ENCODE peak calls at places on chromosomes 3 and 15, in four cellular contexts. One of them, this sample, is unnamed.

GRCh38 chr3:89624494-89624893 is 517.1 kb downstream of the EPHA3 start:
- DNase-seq in WTC11: no peak
- DNase-seq in HFFc6: no peak
- DNase-seq in AG10803: no peak
- DNase-seq in this sample: no peak

GRCh38 chr3:33490641-33491241 is 50.5 kb upstream of the UBP1 start:
- DNase-seq in WTC11: no peak
- DNase-seq in HFFc6: no peak
- DNase-seq in AG10803: no peak
- DNase-seq in this sample: peak

GRCh38 chr15:90400005-90400758 is 12.1 kb downstream of the IQGAP1 start:
- DNase-seq in WTC11: no peak
- DNase-seq in HFFc6: no peak
- DNase-seq in AG10803: no peak
- DNase-seq in this sample: no peak

GRCh38 chr3:187758318-187758717 is 13.1 kb upstream of the BCL6 start:
- DNase-seq in WTC11: no peak
- DNase-seq in HFFc6: no peak
- DNase-seq in AG10803: no peak
- DNase-seq in this sample: no peak

GRCh38 chr3:27978440-27978839 is 256.3 kb upstream of the EOMES start:
- DNase-seq in WTC11: no peak
- DNase-seq in HFFc6: no peak
- DNase-seq in AG10803: peak
- DNase-seq in this sample: no peak

GRCh38 chr3:119702530-119703527 is at the start of gene CFAP91:
- DNase-seq in WTC11: peak
- DNase-seq in HFFc6: peak
- DNase-seq in AG10803: peak
- DNase-seq in this sample: peak

GRCh38 chr3:171462224-171462623 is 2.0 kb upstream of the TNIK start:
- DNase-seq in WTC11: no peak
- DNase-seq in HFFc6: no peak
- DNase-seq in AG10803: no peak
- DNase-seq in this sample: no peak

GRCh38 chr3:15309662-15310335 is 22.6 kb downstream of the SH3BP5 start:
- DNase-seq in WTC11: no peak
- DNase-seq in HFFc6: no peak
- DNase-seq in AG10803: no peak
- DNase-seq in this sample: no peak

GRCh38 chr15:92068121-92068520 is 214.6 kb downstream of the SLCO3A1 start:
- DNase-seq in WTC11: no peak
- DNase-seq in HFFc6: no peak
- DNase-seq in AG10803: no peak
- DNase-seq in this sample: no peak

GRCh38 chr15:95826831-95827230 is 503.7 kb upstream of the NR2F2 start:
- DNase-seq in WTC11: no peak
- DNase-seq in HFFc6: peak
- DNase-seq in AG10803: no peak
- DNase-seq in this sample: no peak

GRCh38 chr15:40769310-40770146 is at the start of gene C15orf62:
- DNase-seq in WTC11: no peak
- DNase-seq in HFFc6: no peak
- DNase-seq in AG10803: no peak
- DNase-seq in this sample: no peak

GRCh38 chr15:67105065-67105951 is 39.9 kb downstream of the SMAD3 start:
- DNase-seq in WTC11: no peak
- DNase-seq in HFFc6: peak
- DNase-seq in AG10803: peak
- DNase-seq in this sample: peak

GRCh38 chr3:32147509-32147908 is 41.1 kb downstream of the GPD1L start:
- DNase-seq in WTC11: no peak
- DNase-seq in HFFc6: no peak
- DNase-seq in AG10803: no peak
- DNase-seq in this sample: no peak

GRCh38 chr3:46378426-46378942 is 7.7 kb downstream of the CCR5 start:
- DNase-seq in WTC11: peak
- DNase-seq in HFFc6: peak
- DNase-seq in AG10803: peak
- DNase-seq in this sample: peak

GRCh38 chr15:80152896-80153876 is at the start of gene FAH:
- DNase-seq in WTC11: no peak
- DNase-seq in HFFc6: peak
- DNase-seq in AG10803: peak
- DNase-seq in this sample: no peak

GRCh38 chr3:71573181-71573580 is 10.3 kb downstream of the FOXP1 start:
- DNase-seq in WTC11: no peak
- DNase-seq in HFFc6: no peak
- DNase-seq in AG10803: no peak
- DNase-seq in this sample: no peak

GRCh38 chr15:100873029-100873677 is 6.5 kb upstream of the ALDH1A3 start:
- DNase-seq in WTC11: peak
- DNase-seq in HFFc6: peak
- DNase-seq in AG10803: peak
- DNase-seq in this sample: peak

GRCh38 chr3:127137113-127137512 is 55.8 kb upstream of the PRR23E start:
- DNase-seq in WTC11: no peak
- DNase-seq in HFFc6: no peak
- DNase-seq in AG10803: no peak
- DNase-seq in this sample: no peak

GRCh38 chr3:39398700-39399099 is 7.8 kb upstream of the RPSA start:
- DNase-seq in WTC11: no peak
- DNase-seq in HFFc6: no peak
- DNase-seq in AG10803: no peak
- DNase-seq in this sample: no peak

GRCh38 chr3:146037697-146038096 is 123.3 kb downstream of the PLOD2 start:
- DNase-seq in WTC11: no peak
- DNase-seq in HFFc6: no peak
- DNase-seq in AG10803: peak
- DNase-seq in this sample: no peak

GRCh38 chr15:73822998-73823397 is 50.4 kb upstream of the TBC1D21 start:
- DNase-seq in WTC11: peak
- DNase-seq in HFFc6: no peak
- DNase-seq in AG10803: peak
- DNase-seq in this sample: no peak

GRCh38 chr15:78946493-78946892 is 1.6 kb upstream of the CTSH start:
- DNase-seq in WTC11: no peak
- DNase-seq in HFFc6: no peak
- DNase-seq in AG10803: no peak
- DNase-seq in this sample: no peak

GRCh38 chr3:69240651-69241578 is 118.5 kb upstream of the LMOD3 start:
- DNase-seq in WTC11: no peak
- DNase-seq in HFFc6: no peak
- DNase-seq in AG10803: no peak
- DNase-seq in this sample: no peak

GRCh38 chr3:37660782-37661181 is 200.9 kb upstream of the CTDSPL start:
- DNase-seq in WTC11: no peak
- DNase-seq in HFFc6: no peak
- DNase-seq in AG10803: no peak
- DNase-seq in this sample: no peak

GRCh38 chr3:52428151-52429005 is 16.5 kb downstream of the SEMA3G start:
- DNase-seq in WTC11: peak
- DNase-seq in HFFc6: peak
- DNase-seq in AG10803: peak
- DNase-seq in this sample: no peak

GRCh38 chr15:71323604-71324003 is 208.3 kb downstream of the THSD4 start:
- DNase-seq in WTC11: no peak
- DNase-seq in HFFc6: no peak
- DNase-seq in AG10803: no peak
- DNase-seq in this sample: no peak

GRCh38 chr3:47715928-47716327 is 65.8 kb downstream of the SMARCC1 start:
- DNase-seq in WTC11: no peak
- DNase-seq in HFFc6: peak
- DNase-seq in AG10803: peak
- DNase-seq in this sample: no peak

GRCh38 chr3:114756506-114757279 is 390.4 kb downstream of the ZBTB20 start:
- DNase-seq in WTC11: no peak
- DNase-seq in HFFc6: peak
- DNase-seq in AG10803: peak
- DNase-seq in this sample: no peak

GRCh38 chr3:10530241-10530640 is 24.9 kb upstream of the ATP2B2 start:
- DNase-seq in WTC11: no peak
- DNase-seq in HFFc6: no peak
- DNase-seq in AG10803: no peak
- DNase-seq in this sample: no peak

GRCh38 chr3:134330895-134331810 is 43.1 kb downstream of the AMOTL2 start:
- DNase-seq in WTC11: peak
- DNase-seq in HFFc6: peak
- DNase-seq in AG10803: peak
- DNase-seq in this sample: no peak

GRCh38 chr3:54967586-54968244 is 39.9 kb upstream of the LRTM1 start:
- DNase-seq in WTC11: no peak
- DNase-seq in HFFc6: peak
- DNase-seq in AG10803: peak
- DNase-seq in this sample: no peak

GRCh38 chr3:54964081-54964480 is 36.2 kb upstream of the LRTM1 start:
- DNase-seq in WTC11: no peak
- DNase-seq in HFFc6: no peak
- DNase-seq in AG10803: no peak
- DNase-seq in this sample: no peak

GRCh38 chr3:54966979-54967378 is 39.1 kb upstream of the LRTM1 start:
- DNase-seq in WTC11: no peak
- DNase-seq in HFFc6: no peak
- DNase-seq in AG10803: no peak
- DNase-seq in this sample: no peak

GRCh38 chr3:54963621-54964020 is 35.8 kb upstream of the LRTM1 start:
- DNase-seq in WTC11: no peak
- DNase-seq in HFFc6: no peak
- DNase-seq in AG10803: no peak
- DNase-seq in this sample: no peak

DNA sequence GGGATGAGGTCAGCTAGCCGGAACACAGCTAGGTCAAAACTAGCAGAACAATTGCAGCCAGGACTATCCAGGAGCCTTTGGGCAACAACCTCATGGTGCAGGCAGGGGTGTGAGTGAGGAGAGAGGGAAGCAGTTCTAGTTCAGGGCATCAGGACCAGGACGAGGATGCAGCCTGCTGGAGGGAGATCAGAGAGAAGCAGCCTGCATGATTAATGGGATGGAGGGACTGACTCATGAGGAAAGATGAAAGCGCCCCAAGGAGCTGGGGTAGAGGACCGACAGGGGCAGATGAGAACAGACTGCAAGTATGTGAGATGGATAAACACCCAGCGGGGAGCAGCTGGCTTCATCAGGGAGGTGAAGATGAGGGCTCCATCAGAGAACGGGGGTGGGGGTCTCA is 37.9 kb upstream of the LRTM1 start:
- DNase-seq in WTC11: no peak
- DNase-seq in HFFc6: peak
- DNase-seq in AG10803: peak
- DNase-seq in this sample: no peak
- TF ChIP-seq CTCF in WTC11: no peak
- TF ChIP-seq CTCF in HFFc6: no peak
- TF ChIP-seq CTCF in AG10803: no peak
- TF ChIP-seq CTCF in this sample: no peak

GRCh38 chr15:23857028-23857641 is 170.0 kb upstream of the NDN start:
- DNase-seq in WTC11: peak
- DNase-seq in HFFc6: no peak
- DNase-seq in AG10803: peak
- DNase-seq in this sample: peak
- TF ChIP-seq CTCF in WTC11: peak
- TF ChIP-seq CTCF in HFFc6: peak
- TF ChIP-seq CTCF in AG10803: peak
- TF ChIP-seq CTCF in this sample: peak

GRCh38 chr3:78634316-78634715 is 1133.5 kb downstream of the ROBO1 start:
- DNase-seq in WTC11: no peak
- DNase-seq in HFFc6: no peak
- DNase-seq in AG10803: no peak
- DNase-seq in this sample: no peak

GRCh38 chr3:78629544-78629943 is 1138.3 kb downstream of the ROBO1 start:
- DNase-seq in WTC11: no peak
- DNase-seq in HFFc6: no peak
- DNase-seq in AG10803: no peak
- DNase-seq in this sample: no peak

GRCh38 chr3:78632925-78633324 is 1134.9 kb downstream of the ROBO1 start:
- DNase-seq in WTC11: no peak
- DNase-seq in HFFc6: no peak
- DNase-seq in AG10803: peak
- DNase-seq in this sample: no peak

DNA sequence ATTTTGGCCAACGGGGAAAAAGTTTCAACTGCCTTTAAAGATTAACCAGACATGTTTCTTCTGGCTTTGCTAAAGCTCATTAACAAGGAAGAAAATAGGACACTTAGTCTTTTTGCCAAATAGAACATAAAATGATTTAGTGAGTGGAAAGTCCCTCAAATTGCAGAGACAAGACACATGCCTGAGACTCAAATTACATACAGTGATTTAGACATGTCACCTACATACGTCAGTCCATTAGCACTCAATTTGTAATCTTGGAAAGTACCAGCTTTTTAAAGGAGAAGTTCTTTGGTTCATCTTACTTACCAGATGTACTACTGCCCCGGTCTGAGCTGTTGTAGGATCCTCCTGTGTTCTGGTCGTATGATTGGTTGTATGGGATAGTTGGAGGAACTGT is 1134.2 kb downstream of the ROBO1 start:
- DNase-seq in WTC11: no peak
- DNase-seq in HFFc6: no peak
- DNase-seq in AG10803: peak
- DNase-seq in this sample: no peak
- TF ChIP-seq CTCF in WTC11: no peak
- TF ChIP-seq CTCF in HFFc6: no peak
- TF ChIP-seq CTCF in AG10803: no peak
- TF ChIP-seq CTCF in this sample: no peak

DNA sequence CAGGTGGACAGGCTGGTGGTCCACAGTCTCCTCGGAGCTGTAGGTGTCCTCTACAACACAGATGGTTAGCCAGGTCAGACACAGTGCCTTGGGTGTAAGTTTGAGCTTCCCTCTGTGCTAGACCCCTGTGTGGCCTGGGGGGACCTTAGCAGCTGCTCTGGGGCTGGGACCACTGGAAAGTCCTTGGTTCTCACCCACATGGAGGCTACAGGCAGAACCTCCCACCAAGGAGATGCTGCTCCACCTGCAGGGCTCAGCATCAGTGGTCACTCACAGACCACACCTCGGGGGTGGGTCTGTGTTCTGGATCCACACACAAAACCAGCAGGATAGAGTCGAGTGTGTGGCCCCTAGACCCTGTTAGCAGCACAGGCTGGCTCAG is 8.4 kb downstream of the RASL12 start:
- DNase-seq in WTC11: no peak
- DNase-seq in HFFc6: no peak
- DNase-seq in AG10803: no peak
- DNase-seq in this sample: no peak
- TF ChIP-seq CTCF in WTC11: no peak
- TF ChIP-seq CTCF in HFFc6: no peak
- TF ChIP-seq CTCF in AG10803: no peak
- TF ChIP-seq CTCF in this sample: no peak